ENCODE peak calls at places on chromosomes 5 and 9, in four cellular contexts. S, J, C and O are unnamed samples.

GRCh38 chr9:21415492-21416267 is 6.8 kb downstream of the IFNA8 start:
- DNase-seq in S (no peak), J (no peak), C (no peak), O (no peak)

GRCh38 chr9:75907863-75908262 is 17.4 kb downstream of the PCSK5 start:
- DNase-seq in S (no peak), J (no peak), C (no peak), O (no peak)

GRCh38 chr9:122265265-122265900 is 701 bp downstream of the MRRF start:
- DNase-seq in S (no peak), J (no peak), C (no peak), O (no peak)

GRCh38 chr9:81833563-81834345 is 94.5 kb upstream of the SPATA31D4 start:
- DNase-seq in S (no peak), J (no peak), C (no peak), O (no peak)

GRCh38 chr9:109323771-109324170 is 2.9 kb upstream of the EPB41L4B start:
- DNase-seq in S (no peak), J (no peak), C (no peak), O (no peak)

GRCh38 chr5:176543428-176544182 is 5.5 kb upstream of the CDHR2 start:
- DNase-seq in S (no peak), J (peak), C (no peak), O (no peak)

GRCh38 chr5:97764700-97765099 is 581.7 kb upstream of the RIOK2 start:
- DNase-seq in S (no peak), J (no peak), C (peak), O (no peak)

GRCh38 chr5:62564101-62564500 is 14.5 kb upstream of the LRRC70 start:
- DNase-seq in S (no peak), J (no peak), C (no peak), O (no peak)

GRCh38 chr5:170986598-170986997 is 124.8 kb downstream of the RANBP17 start:
- DNase-seq in S (no peak), J (no peak), C (no peak), O (no peak)

GRCh38 chr5:77463905-77464304 is 28.2 kb downstream of the WDR41 start:
- DNase-seq in S (no peak), J (no peak), C (no peak), O (no peak)

GRCh38 chr9:137411670-137412380 is 11.1 kb downstream of the EXD3 start:
- DNase-seq in S (no peak), J (peak), C (peak), O (no peak)

GRCh38 chr5:157618366-157618765 is 33.9 kb downstream of the SOX30 start:
- DNase-seq in S (no peak), J (no peak), C (no peak), O (no peak)

GRCh38 chr9:14025741-14026140 is 288.2 kb downstream of the NFIB start:
- DNase-seq in S (no peak), J (no peak), C (no peak), O (no peak)

GRCh38 chr9:113638504-113638903 is 175.0 kb downstream of the RGS3 start:
- DNase-seq in S (no peak), J (no peak), C (no peak), O (no peak)

GRCh38 chr9:83471223-83471622 is 67.0 kb downstream of the FRMD3 start:
- DNase-seq in S (no peak), J (no peak), C (no peak), O (no peak)